ENCODE peak calls at places on chromosomes 3 and 15, in seven cellular contexts. One of them, this sample, is unnamed.

GRCh38 chr15:71295242-71296031 is 180.2 kb downstream of the THSD4 start:
- DNase-seq in kidney epithelial cell: peak
- DNase-seq in fibroblast of the aortic adventitia: peak
- DNase-seq in A549: peak
- DNase-seq in colonic mucosa: peak
- DNase-seq in psoas muscle: no peak
- DNase-seq in heart left ventricle: no peak
- DNase-seq in this sample: no peak

GRCh38 chr3:141445990-141446389 is 40.8 kb upstream of the RASA2 start:
- DNase-seq in kidney epithelial cell: no peak
- DNase-seq in fibroblast of the aortic adventitia: no peak
- DNase-seq in A549: no peak
- DNase-seq in colonic mucosa: no peak
- DNase-seq in psoas muscle: no peak
- DNase-seq in heart left ventricle: no peak
- DNase-seq in this sample: no peak

GRCh38 chr3:195905970-195906864 is 2.1 kb downstream of the TNK2 start:
- DNase-seq in kidney epithelial cell: no peak
- DNase-seq in fibroblast of the aortic adventitia: no peak
- DNase-seq in A549: no peak
- DNase-seq in colonic mucosa: peak
- DNase-seq in psoas muscle: peak
- DNase-seq in heart left ventricle: no peak
- DNase-seq in this sample: peak

GRCh38 chr3:124679048-124679638 is 51.1 kb upstream of the UMPS start:
- DNase-seq in kidney epithelial cell: no peak
- DNase-seq in fibroblast of the aortic adventitia: no peak
- DNase-seq in A549: no peak
- DNase-seq in colonic mucosa: no peak
- DNase-seq in psoas muscle: no peak
- DNase-seq in heart left ventricle: no peak
- DNase-seq in this sample: no peak

GRCh38 chr3:99865321-99865720 is 47.7 kb downstream of the CMSS1 start:
- DNase-seq in kidney epithelial cell: no peak
- DNase-seq in fibroblast of the aortic adventitia: peak
- DNase-seq in A549: no peak
- DNase-seq in colonic mucosa: no peak
- DNase-seq in psoas muscle: no peak
- DNase-seq in heart left ventricle: no peak
- DNase-seq in this sample: no peak

GRCh38 chr15:28919679-28920655 is 34.2 kb downstream of the APBA2 start:
- DNase-seq in kidney epithelial cell: no peak
- DNase-seq in fibroblast of the aortic adventitia: no peak
- DNase-seq in A549: no peak
- DNase-seq in colonic mucosa: no peak
- DNase-seq in psoas muscle: no peak
- DNase-seq in heart left ventricle: no peak
- DNase-seq in this sample: no peak

GRCh38 chr3:156507285-156507684 is 47.6 kb downstream of the SSR3 start:
- DNase-seq in kidney epithelial cell: no peak
- DNase-seq in fibroblast of the aortic adventitia: no peak
- DNase-seq in A549: no peak
- DNase-seq in colonic mucosa: no peak
- DNase-seq in psoas muscle: no peak
- DNase-seq in heart left ventricle: no peak
- DNase-seq in this sample: no peak

GRCh38 chr15:52337961-52338535 is 42.4 kb upstream of the MYO5C start:
- DNase-seq in kidney epithelial cell: no peak
- DNase-seq in fibroblast of the aortic adventitia: no peak
- DNase-seq in A549: no peak
- DNase-seq in colonic mucosa: no peak
- DNase-seq in psoas muscle: no peak
- DNase-seq in heart left ventricle: no peak
- DNase-seq in this sample: no peak

GRCh38 chr15:29098652-29099051 is 171.0 kb downstream of the NSMCE3 start:
- DNase-seq in kidney epithelial cell: no peak
- DNase-seq in fibroblast of the aortic adventitia: no peak
- DNase-seq in A549: no peak
- DNase-seq in colonic mucosa: no peak
- DNase-seq in psoas muscle: no peak
- DNase-seq in heart left ventricle: no peak
- DNase-seq in this sample: no peak

GRCh38 chr3:42508562-42508961 is 6.1 kb downstream of the VIPR1 start:
- DNase-seq in kidney epithelial cell: no peak
- DNase-seq in fibroblast of the aortic adventitia: no peak
- DNase-seq in A549: no peak
- DNase-seq in colonic mucosa: no peak
- DNase-seq in psoas muscle: peak
- DNase-seq in heart left ventricle: no peak
- DNase-seq in this sample: no peak

GRCh38 chr3:56251343-56251945 is 216.8 kb downstream of the ERC2 start:
- DNase-seq in kidney epithelial cell: no peak
- DNase-seq in fibroblast of the aortic adventitia: peak
- DNase-seq in A549: peak
- DNase-seq in colonic mucosa: peak
- DNase-seq in psoas muscle: no peak
- DNase-seq in heart left ventricle: no peak
- DNase-seq in this sample: peak

GRCh38 chr15:77626002-77626401 is 6.7 kb downstream of the LINGO1 start:
- DNase-seq in kidney epithelial cell: no peak
- DNase-seq in fibroblast of the aortic adventitia: no peak
- DNase-seq in A549: no peak
- DNase-seq in colonic mucosa: no peak
- DNase-seq in psoas muscle: no peak
- DNase-seq in heart left ventricle: no peak
- DNase-seq in this sample: no peak

GRCh38 chr3:133282239-133282638 is 117.6 kb upstream of the BFSP2 start:
- DNase-seq in kidney epithelial cell: no peak
- DNase-seq in fibroblast of the aortic adventitia: no peak
- DNase-seq in A549: no peak
- DNase-seq in colonic mucosa: no peak
- DNase-seq in psoas muscle: no peak
- DNase-seq in heart left ventricle: no peak
- DNase-seq in this sample: no peak
- TF ChIP-seq CTCF in kidney epithelial cell: no peak
- TF ChIP-seq CTCF in fibroblast of the aortic adventitia: no peak
- TF ChIP-seq CTCF in A549: no peak
- TF ChIP-seq CTCF in colonic mucosa: no peak
- TF ChIP-seq CTCF in psoas muscle: no peak
- TF ChIP-seq CTCF in heart left ventricle: no peak
- TF ChIP-seq CTCF in this sample: no peak

DNA sequence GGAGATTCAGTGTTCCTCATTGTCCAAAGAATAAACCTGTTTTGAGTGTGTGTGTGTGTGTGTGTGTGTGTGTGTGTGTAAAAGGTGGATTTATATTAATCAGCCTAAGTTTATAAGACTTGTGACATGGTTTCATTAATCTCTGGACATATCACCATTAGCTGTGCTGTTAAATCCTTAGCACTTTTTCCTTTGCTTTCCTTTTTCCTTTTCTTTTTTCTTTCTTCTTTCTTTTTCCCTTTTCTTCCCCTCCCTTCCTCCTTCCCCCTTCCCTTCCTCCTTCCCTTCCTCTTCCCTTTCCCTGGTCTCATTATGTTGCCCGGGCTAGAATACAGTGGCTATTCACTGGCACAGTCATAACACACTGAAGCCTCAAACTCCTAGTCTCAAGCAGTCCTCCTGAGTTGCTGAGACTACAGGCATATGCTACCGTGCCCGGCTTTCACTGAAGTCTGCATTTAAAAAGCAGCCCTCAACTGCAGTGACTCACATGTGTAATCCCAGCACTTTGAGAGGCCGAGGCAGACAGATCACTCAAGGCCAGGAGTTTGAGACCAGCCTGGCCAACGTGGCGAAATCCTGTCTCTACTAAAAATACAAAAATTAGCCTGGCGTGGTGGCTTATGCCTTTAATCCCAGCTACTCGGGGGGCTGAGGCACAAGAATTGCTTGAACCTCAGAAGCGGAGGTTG is 28.6 kb upstream of the ITPKA start:
- DNase-seq in kidney epithelial cell: no peak
- DNase-seq in fibroblast of the aortic adventitia: no peak
- DNase-seq in A549: no peak
- DNase-seq in colonic mucosa: no peak
- DNase-seq in psoas muscle: no peak
- DNase-seq in heart left ventricle: no peak
- DNase-seq in this sample: no peak
- TF ChIP-seq CTCF in kidney epithelial cell: no peak
- TF ChIP-seq CTCF in fibroblast of the aortic adventitia: no peak
- TF ChIP-seq CTCF in A549: no peak
- TF ChIP-seq CTCF in colonic mucosa: no peak
- TF ChIP-seq CTCF in psoas muscle: no peak
- TF ChIP-seq CTCF in heart left ventricle: no peak
- TF ChIP-seq CTCF in this sample: no peak

DNA sequence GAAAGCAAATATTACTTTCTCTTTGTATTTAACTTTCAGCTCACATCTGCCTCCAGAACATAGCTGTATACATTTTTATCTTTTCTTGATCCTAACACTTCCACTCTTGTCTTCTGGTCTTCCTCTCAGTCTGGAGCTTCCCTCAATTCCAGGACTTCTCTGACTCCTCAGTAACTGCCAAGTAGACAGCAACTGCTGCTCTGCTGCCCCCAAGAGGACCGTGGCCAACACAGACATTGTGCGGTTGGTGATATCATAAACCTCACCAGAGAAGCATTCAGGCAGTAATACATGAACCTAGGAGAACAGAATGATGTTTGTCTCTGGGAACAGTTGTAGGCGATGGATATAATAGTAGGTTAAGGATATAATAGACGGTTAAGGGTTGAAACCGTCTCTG is 45.2 kb upstream of the FGF12 start:
- DNase-seq in kidney epithelial cell: no peak
- DNase-seq in fibroblast of the aortic adventitia: peak
- DNase-seq in A549: no peak
- DNase-seq in colonic mucosa: no peak
- DNase-seq in psoas muscle: no peak
- DNase-seq in heart left ventricle: peak
- DNase-seq in this sample: no peak
- TF ChIP-seq CTCF in kidney epithelial cell: peak
- TF ChIP-seq CTCF in fibroblast of the aortic adventitia: peak
- TF ChIP-seq CTCF in A549: peak
- TF ChIP-seq CTCF in colonic mucosa: no peak
- TF ChIP-seq CTCF in psoas muscle: no peak
- TF ChIP-seq CTCF in heart left ventricle: peak
- TF ChIP-seq CTCF in this sample: no peak

GRCh38 chr15:41932101-41932500 is 38.2 kb upstream of the SPTBN5 start:
- DNase-seq in kidney epithelial cell: no peak
- DNase-seq in fibroblast of the aortic adventitia: no peak
- DNase-seq in A549: no peak
- DNase-seq in colonic mucosa: no peak
- DNase-seq in psoas muscle: no peak
- DNase-seq in heart left ventricle: no peak
- DNase-seq in this sample: no peak

GRCh38 chr15:41930867-41931222 is 37.0 kb upstream of the SPTBN5 start:
- DNase-seq in kidney epithelial cell: no peak
- DNase-seq in fibroblast of the aortic adventitia: no peak
- DNase-seq in A549: no peak
- DNase-seq in colonic mucosa: no peak
- DNase-seq in psoas muscle: no peak
- DNase-seq in heart left ventricle: no peak
- DNase-seq in this sample: no peak

GRCh38 chr15:41928637-41929620 is 35.1 kb upstream of the SPTBN5 start:
- DNase-seq in kidney epithelial cell: no peak
- DNase-seq in fibroblast of the aortic adventitia: peak
- DNase-seq in A549: no peak
- DNase-seq in colonic mucosa: peak
- DNase-seq in psoas muscle: peak
- DNase-seq in heart left ventricle: peak
- DNase-seq in this sample: peak

GRCh38 chr15:41932511-41932910 is 38.7 kb upstream of the SPTBN5 start:
- DNase-seq in kidney epithelial cell: no peak
- DNase-seq in fibroblast of the aortic adventitia: no peak
- DNase-seq in A549: no peak
- DNase-seq in colonic mucosa: no peak
- DNase-seq in psoas muscle: no peak
- DNase-seq in heart left ventricle: peak
- DNase-seq in this sample: no peak

DNA sequence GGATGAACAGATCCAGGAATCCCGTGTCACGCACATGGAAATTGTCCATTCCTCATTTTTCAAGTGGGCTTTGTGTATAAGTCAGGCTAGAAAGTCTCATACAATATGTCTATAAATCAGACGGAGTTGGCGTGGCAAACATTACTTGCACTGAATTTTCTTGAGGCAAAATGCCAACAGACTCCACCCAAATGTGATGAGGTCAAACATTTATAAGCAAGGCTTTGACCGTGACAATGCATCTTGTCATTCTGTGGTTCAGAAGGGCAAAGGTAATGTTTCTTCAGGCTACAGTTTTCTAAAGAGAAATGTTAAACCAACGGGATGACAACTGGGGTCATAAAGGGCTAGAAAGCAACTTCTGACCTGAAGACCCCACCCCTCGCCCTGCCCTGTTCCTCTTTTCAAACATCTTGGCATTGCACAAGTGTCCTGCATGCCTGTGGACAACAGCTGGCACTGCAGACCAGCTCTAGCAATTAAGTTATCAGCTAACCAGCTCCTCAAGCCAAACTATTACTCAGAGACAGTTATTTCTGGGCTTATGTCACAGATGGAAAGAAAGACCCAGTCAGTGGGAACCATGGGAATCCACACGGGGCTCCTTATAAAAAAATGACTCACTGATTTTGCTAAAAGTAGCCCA is 36.5 kb upstream of the SPTBN5 start:
- DNase-seq in kidney epithelial cell: peak
- DNase-seq in fibroblast of the aortic adventitia: peak
- DNase-seq in A549: peak
- DNase-seq in colonic mucosa: peak
- DNase-seq in psoas muscle: peak
- DNase-seq in heart left ventricle: peak
- DNase-seq in this sample: no peak
- TF ChIP-seq CTCF in kidney epithelial cell: peak
- TF ChIP-seq CTCF in fibroblast of the aortic adventitia: peak
- TF ChIP-seq CTCF in A549: peak
- TF ChIP-seq CTCF in colonic mucosa: no peak
- TF ChIP-seq CTCF in psoas muscle: no peak
- TF ChIP-seq CTCF in heart left ventricle: no peak
- TF ChIP-seq CTCF in this sample: no peak